ENCODE peak calls at places on chromosomes 6 and 20, in five cellular contexts. W is right atrium auricular region, L is prostate gland, E is osteoblast, K is cardiac muscle cell. B is an unnamed sample. For H3K36me3, the result is how much of the 10 kb centered on the place peaks cover.

GRCh38 chr20:20366896-20367680 is 816 bp upstream of the INSM1 start:
- DNase-seq in K (no peak), W (no peak), E (peak), L (no peak), B (no peak)

GRCh38 chr20:60057123-60057865 is 99.1 kb downstream of the CDH26 start:
- DNase-seq in L (peak), W (peak), E (peak), K (peak), B (peak)

GRCh38 chr6:48667797-48668196 is 556.8 kb upstream of the PTCHD4 start:
- DNase-seq in L (no peak), W (no peak), E (no peak), K (no peak), B (no peak)

GRCh38 chr6:134678436-134678889 is 271.4 kb downstream of the ALDH8A1 start:
- DNase-seq in E (no peak), W (no peak), L (no peak), K (peak), B (no peak)

GRCh38 chr6:32971245-32971580 is 2.8 kb downstream of the BRD2 start:
- DNase-seq in K (no peak), W (no peak), E (no peak), L (no peak), B (no peak)

GRCh38 chr6:132205946-132206345 is 195.3 kb downstream of the MOXD1 start:
- DNase-seq in E (no peak), K (no peak), L (no peak), W (no peak), B (no peak)

GRCh38 chr6:165988757-165989456 is 178.7 kb downstream of the TBXT start:
- DNase-seq in K (peak), W (no peak), E (no peak), L (no peak), B (no peak)

GRCh38 chr20:62403331-62403730 is 3.8 kb downstream of the CABLES2 start:
- DNase-seq in L (no peak), K (no peak), E (no peak), W (no peak), B (no peak)

GRCh38 chr6:20605581-20605980 is 71.3 kb downstream of the CDKAL1 start:
- DNase-seq in W (no peak), L (no peak), E (no peak), K (peak), B (no peak)

GRCh38 chr6:107154131-107154906 is 39.0 kb upstream of the BEND3 start:
- DNase-seq in W (no peak), K (no peak), E (no peak), L (no peak), B (peak)

GRCh38 chr20:35111141-35111888 is 18.7 kb upstream of the TRPC4AP start:
- DNase-seq in E (peak), L (no peak), W (no peak), K (peak), B (no peak)

GRCh38 chr6:154638369-154638768 is 94.8 kb upstream of the SCAF8 start:
- DNase-seq in K (no peak), L (no peak), W (no peak), E (peak), B (no peak)

GRCh38 chr6:51271615-51272014 is 452.9 kb downstream of the TFAP2B start:
- DNase-seq in L (no peak), K (no peak), E (no peak), W (no peak), B (no peak)

GRCh38 chr6:92132957-92133356 is 1286.4 kb downstream of the EPHA7 start:
- DNase-seq in L (no peak), W (no peak), K (no peak), E (no peak), B (no peak)

GRCh38 chr6:158672726-158673125 is 22.9 kb downstream of the SYTL3 start:
- DNase-seq in L (no peak), W (no peak), K (no peak), E (no peak), B (no peak)

GRCh38 chr20:63072231-63072791 is 65.5 kb upstream of the BHLHE23 start:
- DNase-seq in W (no peak), E (peak), L (no peak), K (no peak), B (peak)

GRCh38 chr6:132072831-132073230 is 121.7 kb upstream of the CCN2 start:
- DNase-seq in W (no peak), K (no peak), E (no peak), L (no peak), B (no peak)

GRCh38 chr6:47057830-47058540 is 15.9 kb upstream of the ADGRF1 start:
- DNase-seq in W (no peak), K (no peak), L (no peak), E (no peak), B (no peak)

GRCh38 chr6:155580904-155581303 is 125.3 kb upstream of the NOX3 start:
- DNase-seq in W (no peak), L (no peak), E (no peak), K (no peak), B (no peak)

GRCh38 chr20:47355489-47356219 is 845 bp downstream of the ZMYND8 start:
- DNase-seq in E (no peak), K (peak), L (no peak), W (no peak), B (peak)

GRCh38 chr6:4078830-4079471 is at the start of gene FAM217A:
- DNase-seq in L (no peak), K (peak), E (no peak), W (no peak), B (no peak)

GRCh38 chr6:52227495-52227894 is 16.8 kb downstream of the IL17F start:
- DNase-seq in L (no peak), K (no peak), W (no peak), E (no peak), B (no peak)

GRCh38 chr6:24859608-24860007 is 60.9 kb upstream of the ARMH2 start:
- DNase-seq in L (no peak), W (no peak), K (no peak), E (no peak), B (no peak)

GRCh38 chr20:63815613-63815862 is 15.5 kb downstream of the ZBTB46 start:
- DNase-seq in K (no peak), W (no peak), L (no peak), E (no peak), B (no peak)

GRCh38 chr6:15936503-15936902 is 192.4 kb upstream of the MYLIP start:
- DNase-seq in K (no peak), L (no peak), E (no peak), W (no peak), B (no peak)

GRCh38 chr20:47568019-47568418 is 66.3 kb downstream of the NCOA3 start:
- DNase-seq in W (no peak), K (peak), E (peak), L (peak), B (no peak)

GRCh38 chr6:130760006-130760405 is 67.2 kb upstream of the SMLR1 start:
- DNase-seq in W (no peak), L (no peak), E (no peak), K (peak), B (no peak)

GRCh38 chr6:167031082-167031709 is 32.0 kb downstream of the CEP43 start:
- DNase-seq in K (no peak), W (no peak), L (no peak), E (peak), B (no peak)

GRCh38 chr6:168583821-168584220 is 142.8 kb downstream of the SMOC2 start:
- DNase-seq in L (peak), K (no peak), W (no peak), E (no peak), B (no peak)

GRCh38 chr6:100176321-100176950 is 182.4 kb upstream of the MCHR2 start:
- DNase-seq in W (no peak), E (peak), L (no peak), K (peak), B (no peak)

GRCh38 chr6:16901777-16902176 is 140.5 kb upstream of the ATXN1 start:
- DNase-seq in E (peak), W (peak), L (peak), K (peak), B (peak)

GRCh38 chr6:151729829-151730495 is 77.5 kb upstream of the ESR1 start:
- DNase-seq in E (no peak), W (no peak), K (no peak), L (no peak), B (no peak)

GRCh38 chr6:151730496-151730870 is 77.0 kb upstream of the ESR1 start:
- DNase-seq in L (no peak), K (no peak), W (no peak), E (no peak), B (no peak)

GRCh38 chr6:151733680-151734320 is 73.7 kb upstream of the ESR1 start:
- DNase-seq in L (no peak), K (peak), W (no peak), E (no peak), B (no peak)

GRCh38 chr6:151731313-151731712 is 76.2 kb upstream of the ESR1 start:
- DNase-seq in L (no peak), E (no peak), W (no peak), K (no peak), B (no peak)
- H3K27ac ChIP-seq in L (no peak), E (no peak), W (no peak), K (no peak), B (no peak)

DNA sequence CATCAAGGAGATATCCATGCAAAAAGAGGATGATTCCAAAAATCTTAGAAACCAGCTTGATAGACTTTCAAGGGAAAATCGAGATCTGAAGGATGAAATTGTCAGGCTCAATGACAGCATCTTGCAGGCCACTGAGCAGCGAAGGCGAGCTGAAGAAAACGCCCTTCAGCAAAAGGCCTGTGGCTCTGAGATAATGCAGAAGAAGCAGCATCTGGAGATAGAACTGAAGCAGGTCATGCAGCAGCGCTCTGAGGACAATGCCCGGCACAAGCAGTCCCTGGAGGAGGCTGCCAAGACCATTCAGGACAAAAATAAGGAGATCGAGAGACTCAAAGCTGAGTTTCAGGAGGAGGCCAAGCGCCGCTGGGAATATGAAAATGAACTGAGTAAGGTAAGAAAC is 10.1 kb upstream of the SNRNP48 start:
- DNase-seq in W (no peak), K (no peak), L (no peak), E (no peak), B (no peak)
- H3K36me3 ChIP-seq in W (half or more), K (half or more), L (under half), E (half or more), B (under half)

DNA sequence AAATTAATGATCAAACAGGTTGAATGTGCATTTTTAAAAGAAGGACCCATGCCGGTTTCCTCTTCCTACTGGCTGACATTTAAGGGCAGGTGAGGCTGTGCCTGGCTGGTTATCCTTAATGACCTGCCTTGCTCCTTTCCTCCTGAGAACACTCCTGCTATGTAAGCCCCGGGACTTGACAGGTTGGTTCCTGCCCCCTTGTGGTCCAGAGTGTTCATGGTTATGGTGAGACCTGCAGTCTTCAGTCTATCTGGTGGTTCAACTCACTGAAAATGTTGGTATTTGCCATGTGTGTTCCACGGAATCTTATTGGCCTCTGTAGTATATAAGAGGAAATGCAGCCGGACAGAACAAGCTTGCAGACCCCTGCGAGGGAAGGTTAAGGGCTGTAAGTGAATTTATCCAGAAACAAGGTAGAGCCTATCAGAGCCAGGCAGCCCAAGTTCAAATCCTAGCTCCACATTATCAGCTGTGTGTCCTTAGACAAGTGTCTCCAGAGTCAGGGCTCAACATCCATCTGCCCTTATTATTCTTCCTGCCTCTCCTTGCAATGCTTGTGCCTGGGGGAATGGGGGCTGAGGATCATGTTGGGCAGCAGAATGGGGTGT is 5.2 kb upstream of the BPIFA3 start:
- DNase-seq in K (peak), L (peak), E (no peak), W (no peak), B (peak)
- TF ChIP-seq CTCF in K (peak), L (peak), E (peak), W (no peak), B (peak)

DNA sequence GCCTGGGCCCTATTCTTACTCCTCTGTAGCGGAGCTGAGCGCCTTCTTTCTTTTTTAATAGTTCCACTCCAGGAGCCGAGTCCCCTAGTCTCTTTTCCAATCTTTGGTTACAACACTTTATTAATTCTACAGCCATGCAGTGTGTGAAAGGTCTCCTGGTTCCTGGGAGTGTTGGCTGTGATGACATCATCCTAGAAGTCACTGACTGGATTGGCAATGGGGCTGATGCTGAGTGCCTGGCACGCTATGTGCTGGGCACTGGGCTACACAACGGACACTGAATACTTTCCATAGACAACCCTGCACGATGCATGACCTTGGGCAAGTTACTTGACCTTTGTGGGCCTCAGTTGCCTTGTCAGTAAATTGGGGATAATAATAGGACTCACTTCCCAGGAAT is 50.7 kb upstream of the CCDC167 start:
- DNase-seq in E (peak), K (peak), L (no peak), W (no peak), B (no peak)
- H3K27ac ChIP-seq in E (no peak), K (no peak), L (no peak), W (no peak), B (no peak)

DNA sequence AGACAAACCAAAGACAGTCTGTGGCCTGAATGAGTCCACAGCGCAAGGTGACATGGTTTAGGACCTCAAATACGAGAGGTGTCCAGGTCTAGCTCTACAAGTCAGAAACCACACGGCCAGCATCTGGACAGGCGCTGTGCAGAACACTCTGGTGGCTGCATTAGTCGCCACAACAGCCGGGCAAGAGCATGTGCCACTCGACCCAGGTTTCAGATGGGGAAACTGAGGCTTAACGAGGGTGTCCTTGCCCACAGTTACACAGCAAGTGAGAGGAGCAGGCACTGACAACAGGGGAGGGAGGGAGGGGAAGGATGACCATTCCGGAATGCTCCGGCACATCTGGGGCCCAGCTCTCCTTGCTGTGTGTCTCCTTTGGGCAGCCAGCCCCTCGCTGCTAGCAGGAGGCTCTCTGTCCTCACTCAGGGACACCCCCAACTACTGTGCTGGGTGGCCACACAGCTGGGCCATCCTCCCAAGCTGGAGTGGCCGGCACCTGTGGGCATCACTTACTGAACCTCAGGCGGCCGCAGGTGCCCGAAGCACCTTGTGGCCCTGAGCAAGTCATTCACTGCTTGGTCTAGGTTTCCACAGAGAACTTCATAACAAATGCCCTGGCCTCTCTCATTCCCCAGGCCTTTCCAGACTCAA is 6.6 kb downstream of the DLL1 start:
- DNase-seq in E (peak), K (no peak), L (no peak), W (no peak), B (no peak)
- H3K36me3 ChIP-seq in E (under half), K (under half), L (under half), W (under half), B (under half)

GRCh38 chr20:36207602-36208001 is 28.7 kb upstream of the AAR2 start:
- DNase-seq in L (no peak), E (no peak), K (no peak), W (no peak), B (no peak)

GRCh38 chr20:36209921-36210320 is 26.4 kb upstream of the AAR2 start:
- DNase-seq in W (no peak), E (no peak), K (no peak), L (no peak), B (no peak)

GRCh38 chr20:36213362-36213761 is 22.9 kb upstream of the AAR2 start:
- DNase-seq in K (no peak), W (no peak), E (no peak), L (no peak), B (no peak)

GRCh38 chr20:36208257-36208656 is 28.0 kb upstream of the AAR2 start:
- DNase-seq in E (no peak), L (no peak), K (no peak), W (no peak), B (no peak)

DNA sequence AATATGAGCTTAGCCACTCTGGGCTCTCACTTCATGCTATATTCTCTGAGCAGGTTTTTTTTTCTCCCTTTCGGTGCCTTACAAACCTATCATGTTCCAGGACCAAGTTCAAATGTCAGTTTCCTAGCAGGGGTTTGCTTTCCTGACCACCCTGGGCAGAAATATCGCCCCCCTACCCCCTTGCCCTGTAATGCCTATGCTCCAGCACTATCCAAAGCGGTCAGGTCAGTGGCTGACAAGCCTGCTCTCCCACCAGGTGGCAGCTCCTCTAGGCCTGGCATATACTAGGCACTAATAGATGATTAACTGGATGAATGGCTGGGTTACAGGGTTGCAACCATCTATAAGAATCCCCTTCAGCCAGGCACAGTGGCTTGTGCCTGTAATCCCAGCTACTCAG is 25.7 kb upstream of the AAR2 start:
- DNase-seq in K (no peak), W (no peak), L (no peak), E (no peak), B (no peak)
- TF ChIP-seq CTCF in K (peak), W (no peak), L (no peak), E (no peak), B (no peak)

GRCh38 chr6:111481836-111482235 is 1.2 kb downstream of the REV3L start:
- DNase-seq in K (no peak), W (no peak), L (no peak), E (peak), B (no peak)
- H3K27ac ChIP-seq in K (peak), W (peak), L (peak), E (peak), B (peak)

GRCh38 chr20:38528167-38528566 is 52.8 kb upstream of the ADIG start:
- DNase-seq in E (no peak), W (no peak), K (no peak), L (no peak), B (no peak)

GRCh38 chr20:38520261-38520660 is 47.6 kb downstream of the RALGAPB start:
- DNase-seq in W (no peak), L (no peak), K (no peak), E (no peak), B (no peak)

GRCh38 chr20:38523697-38524096 is 51.1 kb downstream of the RALGAPB start:
- DNase-seq in E (peak), K (peak), L (no peak), W (no peak), B (no peak)
- H3K36me3 ChIP-seq in E (under half), K (under half), L (under half), W (half or more), B (half or more)

B was measured in lower lobe of right lung.